ENCODE peak calls at places on chromosomes 2 and 18, in nine cellular contexts. N is GM12878, A is mammary epithelial cell, S is neuronal stem cell, O is GM23248, K is HCT116, X is GM23338, G is IMR-90, Y is A549. J is an unnamed sample.

GRCh38 chr2:46306320-46306719 is 9.1 kb downstream of the EPAS1 start:
- DNase-seq in X (no peak), K (peak; percentile 67), A (peak; percentile 91), N (no peak), Y (no peak), S (no peak), O (peak; percentile 57), G (peak; percentile 37), J (no peak)

GRCh38 chr2:235135990-235136561 is 184.3 kb downstream of the SH3BP4 start:
- DNase-seq in G (peak; percentile 82), Y (peak; percentile 78), S (peak; percentile 65), X (peak; percentile 91), N (no peak), A (peak; percentile 40), O (peak; percentile 94), K (peak; percentile 77), J (peak; percentile 89)

GRCh38 chr2:217691920-217692666 is 310.7 kb downstream of the TNS1 start:
- DNase-seq in A (peak; percentile 72), X (no peak), G (peak; percentile 46), O (peak; percentile 91), N (no peak), S (no peak), Y (no peak), K (no peak), J (no peak)

GRCh38 chr18:26532367-26533340 is 15.7 kb downstream of the KCTD1 start:
- DNase-seq in A (peak; percentile 42), S (no peak), K (no peak), N (no peak), Y (no peak), O (no peak), G (peak; percentile 46), X (peak; percentile 44), J (no peak)

GRCh38 chr18:49628993-49629795 is 67.3 kb downstream of the LIPG start:
- DNase-seq in G (no peak), N (no peak), Y (no peak), A (no peak), K (no peak), X (peak; percentile 47), S (no peak), O (no peak), J (no peak)

GRCh38 chr2:227627769-227628168 is 10.5 kb downstream of the SCYGR4 start:
- DNase-seq in G (no peak), N (peak; percentile 50), X (no peak), S (no peak), Y (no peak), O (no peak), A (no peak), K (no peak), J (no peak)

GRCh38 chr2:164937864-164938401 is 17.4 kb downstream of the SLC38A11 start:
- DNase-seq in K (no peak), X (no peak), G (no peak), O (no peak), N (no peak), A (no peak), Y (no peak), S (no peak), J (no peak)

GRCh38 chr2:68839260-68839833 is 31.9 kb downstream of the BMP10 start:
- DNase-seq in S (no peak), G (no peak), K (peak; percentile 10), A (peak; percentile 12), Y (peak; percentile 27), X (peak; percentile 52), N (no peak), O (peak; percentile 25), J (no peak)

GRCh38 chr2:233409286-233409991 is 55.1 kb downstream of the DGKD start:
- DNase-seq in N (no peak), G (no peak), K (no peak), S (no peak), O (no peak), A (no peak), Y (no peak), X (no peak), J (no peak)

GRCh38 chr2:219759801-219760200 is 132.4 kb downstream of the SLC4A3 start:
- DNase-seq in X (no peak), A (no peak), S (no peak), K (no peak), N (no peak), Y (no peak), O (no peak), G (no peak), J (no peak)

GRCh38 chr2:101359436-101359835 is 27.9 kb downstream of the CREG2 start:
- DNase-seq in X (no peak), G (no peak), Y (no peak), S (no peak), A (no peak), K (no peak), O (no peak), N (no peak), J (no peak)

GRCh38 chr2:98505311-98505808 is 60.7 kb downstream of the INPP4A start:
- DNase-seq in K (no peak), X (no peak), G (no peak), O (peak; percentile 49), N (no peak), A (no peak), S (no peak), Y (no peak), J (no peak)

DNA sequence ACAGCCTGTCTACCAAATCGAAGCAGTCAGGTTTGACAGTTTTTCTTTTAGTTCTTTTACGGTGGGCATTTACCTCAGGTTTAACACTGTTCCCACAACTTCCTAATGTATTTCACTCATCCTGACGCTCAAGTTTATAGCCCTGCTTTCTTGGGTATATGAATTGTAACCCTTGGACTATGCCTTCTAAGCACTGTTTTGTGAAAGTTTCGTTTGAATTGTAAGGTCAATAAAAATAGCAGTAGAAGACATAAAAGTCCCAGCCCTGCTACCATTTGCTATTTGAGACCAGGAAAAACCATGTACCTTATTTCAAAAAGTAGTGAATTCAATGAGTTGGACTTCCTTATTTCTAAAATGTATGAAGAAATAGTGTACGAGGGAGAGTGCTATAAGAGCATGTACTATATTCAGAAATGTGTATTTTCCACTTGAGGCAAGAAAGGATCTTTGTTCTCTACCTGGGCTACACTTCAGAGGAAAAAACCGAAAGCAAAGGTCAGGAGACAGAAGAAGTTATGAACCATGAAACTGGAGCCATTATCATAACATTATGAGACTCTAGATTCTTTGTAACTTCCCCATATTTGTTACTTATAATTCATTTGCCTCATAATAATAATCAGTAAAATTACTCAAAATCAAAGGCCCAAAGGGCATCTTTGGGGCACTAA is 1.9 kb upstream of the ZC3H15 start:
- DNase-seq in A (no peak), K (no peak), S (no peak), N (no peak), O (no peak), G (no peak), X (no peak), Y (no peak), J (no peak)
- H3K4me3 ChIP-seq in A (peak overlapping the region; percentile 83), K (no peak overlapping the region), S (no peak overlapping the region), N (peak overlapping the region; percentile 86), O (no peak overlapping the region), G (no peak overlapping the region), X (no peak overlapping the region), Y (no peak overlapping the region), J (peak overlapping the region; percentile 85)

DNA sequence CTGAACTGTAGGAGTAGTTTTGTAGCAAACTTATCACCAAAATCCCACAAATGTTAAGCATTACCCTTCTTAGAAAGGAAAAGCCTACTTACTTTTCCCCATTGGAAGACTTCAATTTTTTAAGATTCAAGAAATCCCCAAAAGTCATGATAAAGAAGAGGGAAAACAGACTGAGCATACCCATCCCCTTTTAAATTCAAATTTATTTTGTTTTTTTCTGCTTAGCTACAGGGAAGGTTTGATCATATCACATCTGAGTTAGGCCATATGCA is 174.5 kb downstream of the TGIF1 start:
- DNase-seq in G (no peak), S (no peak), K (no peak), X (no peak), A (no peak), N (no peak), O (no peak), Y (no peak), J (no peak)
- H3K4me2 ChIP-seq in G (peak overlapping the region; percentile 36), S (no peak overlapping the region), K (peak overlapping the region; percentile 67), X (peak overlapping the region; percentile 31), A (peak overlapping the region; percentile 87), N (no peak overlapping the region), O (peak overlapping the region; percentile 84), Y (peak overlapping the region; percentile 71), J (peak overlapping the region; percentile 53)

GRCh38 chr2:210502997-210503621 is 26.6 kb upstream of the LANCL1 start:
- DNase-seq in Y (peak; percentile 38), S (peak; percentile 21), K (peak; percentile 13), G (peak; percentile 49), N (no peak), A (peak; percentile 49), X (peak; percentile 77), O (peak; percentile 69), J (peak; percentile 57)

GRCh38 chr2:210503622-210504300 is 27.2 kb upstream of the LANCL1 start:
- DNase-seq in Y (no peak), A (no peak), X (peak; percentile 3), O (peak; percentile 27), S (no peak), K (no peak), N (no peak), G (no peak), J (peak; percentile 34)
- H3K4me3 ChIP-seq in Y (no peak overlapping the region), A (no peak overlapping the region), X (no peak overlapping the region), O (peak overlapping the region; percentile 70), S (no peak overlapping the region), K (no peak overlapping the region), N (no peak overlapping the region), G (no peak overlapping the region), J (no peak overlapping the region)

GRCh38 chr2:6721395-6721794 is 144.3 kb downstream of the CMPK2 start:
- DNase-seq in Y (no peak), G (no peak), N (no peak), X (no peak), O (no peak), A (no peak), S (no peak), K (no peak), J (no peak)
- H3K4me2 ChIP-seq in Y (no peak overlapping the region), G (no peak overlapping the region), N (no peak overlapping the region), X (no peak overlapping the region), O (no peak overlapping the region), A (no peak overlapping the region), S (no peak overlapping the region), K (no peak overlapping the region), J (no peak overlapping the region)